ENCODE peak calls at places on chromosomes 7 and 10, in nine cellular contexts. One of them, this sample, is unnamed. For H3K36me3, the result is how much of the 10 kb centered on the place peaks cover.

GRCh38 chr7:102106625-102107024 is 180.0 kb upstream of the SH2B2 start:
- DNase-seq in esophagus squamous epithelium: no peak
- DNase-seq in upper lobe of right lung: peak
- DNase-seq in adrenal gland: no peak
- DNase-seq in transverse colon: no peak
- DNase-seq in stomach: no peak
- DNase-seq in Peyer's patch: no peak
- DNase-seq in mesenchymal stem cell: no peak
- DNase-seq in aorta: peak
- DNase-seq in this sample: no peak

GRCh38 chr7:6158424-6159096 is 113.9 kb downstream of the CYTH3 start:
- DNase-seq in Peyer's patch: no peak
- DNase-seq in aorta: no peak
- DNase-seq in esophagus squamous epithelium: no peak
- DNase-seq in mesenchymal stem cell: no peak
- DNase-seq in upper lobe of right lung: peak
- DNase-seq in adrenal gland: no peak
- DNase-seq in transverse colon: no peak
- DNase-seq in stomach: no peak
- DNase-seq in this sample: no peak

GRCh38 chr7:138064856-138065357 is 11.4 kb upstream of the AKR1D1 start:
- DNase-seq in mesenchymal stem cell: peak
- DNase-seq in stomach: no peak
- DNase-seq in Peyer's patch: no peak
- DNase-seq in esophagus squamous epithelium: no peak
- DNase-seq in aorta: no peak
- DNase-seq in upper lobe of right lung: no peak
- DNase-seq in transverse colon: no peak
- DNase-seq in adrenal gland: peak
- DNase-seq in this sample: no peak

GRCh38 chr10:77392851-77393250 is 244.8 kb downstream of the KCNMA1 start:
- DNase-seq in transverse colon: no peak
- DNase-seq in aorta: peak
- DNase-seq in esophagus squamous epithelium: no peak
- DNase-seq in mesenchymal stem cell: peak
- DNase-seq in stomach: no peak
- DNase-seq in upper lobe of right lung: no peak
- DNase-seq in adrenal gland: no peak
- DNase-seq in Peyer's patch: no peak
- DNase-seq in this sample: no peak

GRCh38 chr7:23220690-23221305 is 25.8 kb upstream of the GPNMB start:
- DNase-seq in Peyer's patch: no peak
- DNase-seq in transverse colon: no peak
- DNase-seq in upper lobe of right lung: no peak
- DNase-seq in adrenal gland: no peak
- DNase-seq in esophagus squamous epithelium: no peak
- DNase-seq in mesenchymal stem cell: no peak
- DNase-seq in aorta: no peak
- DNase-seq in stomach: no peak
- DNase-seq in this sample: no peak

GRCh38 chr10:129711261-129711660 is 244.2 kb downstream of the MGMT start:
- DNase-seq in adrenal gland: no peak
- DNase-seq in mesenchymal stem cell: no peak
- DNase-seq in upper lobe of right lung: no peak
- DNase-seq in esophagus squamous epithelium: no peak
- DNase-seq in transverse colon: no peak
- DNase-seq in aorta: no peak
- DNase-seq in stomach: no peak
- DNase-seq in Peyer's patch: no peak
- DNase-seq in this sample: no peak

GRCh38 chr10:101693701-101694055 is 1.3 kb downstream of the FBXW4 start:
- DNase-seq in transverse colon: peak
- DNase-seq in aorta: no peak
- DNase-seq in Peyer's patch: no peak
- DNase-seq in upper lobe of right lung: no peak
- DNase-seq in adrenal gland: peak
- DNase-seq in stomach: no peak
- DNase-seq in esophagus squamous epithelium: no peak
- DNase-seq in mesenchymal stem cell: peak
- DNase-seq in this sample: no peak

GRCh38 chr7:151109094-151110048 is 23.1 kb downstream of the AGAP3 start:
- DNase-seq in Peyer's patch: no peak
- DNase-seq in transverse colon: no peak
- DNase-seq in upper lobe of right lung: no peak
- DNase-seq in aorta: no peak
- DNase-seq in adrenal gland: peak
- DNase-seq in stomach: no peak
- DNase-seq in esophagus squamous epithelium: no peak
- DNase-seq in mesenchymal stem cell: peak
- DNase-seq in this sample: no peak

GRCh38 chr10:109474817-109475216 is 448.5 kb downstream of the XPNPEP1 start:
- DNase-seq in aorta: no peak
- DNase-seq in stomach: no peak
- DNase-seq in transverse colon: no peak
- DNase-seq in mesenchymal stem cell: peak
- DNase-seq in Peyer's patch: no peak
- DNase-seq in upper lobe of right lung: no peak
- DNase-seq in adrenal gland: no peak
- DNase-seq in esophagus squamous epithelium: no peak
- DNase-seq in this sample: no peak

GRCh38 chr7:77330169-77330882 is 85.8 kb downstream of the GSAP start:
- DNase-seq in transverse colon: no peak
- DNase-seq in stomach: no peak
- DNase-seq in mesenchymal stem cell: peak
- DNase-seq in upper lobe of right lung: no peak
- DNase-seq in esophagus squamous epithelium: no peak
- DNase-seq in aorta: no peak
- DNase-seq in Peyer's patch: no peak
- DNase-seq in adrenal gland: no peak
- DNase-seq in this sample: no peak

DNA sequence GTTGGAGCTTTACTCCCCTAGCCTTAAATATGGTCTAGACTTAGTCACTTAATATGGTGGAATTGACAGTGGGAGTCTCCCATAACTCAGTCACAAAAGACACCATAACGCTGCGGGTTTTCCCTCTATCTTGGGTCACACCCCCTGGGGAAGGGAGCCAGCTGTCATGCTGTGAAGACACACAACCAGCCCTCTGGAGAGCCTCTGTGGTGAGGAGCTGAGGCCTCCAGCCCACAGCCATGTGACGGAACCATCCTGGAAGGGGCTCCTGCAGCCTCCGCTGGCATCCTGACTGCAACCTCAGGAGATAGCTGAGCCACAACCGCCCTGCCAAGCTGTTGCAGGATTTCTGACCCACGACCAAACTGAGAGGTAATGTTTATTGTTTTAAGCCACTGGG is 37.9 kb downstream of the PAXIP1 start:
- DNase-seq in esophagus squamous epithelium: no peak
- DNase-seq in upper lobe of right lung: no peak
- DNase-seq in stomach: no peak
- DNase-seq in aorta: no peak
- DNase-seq in mesenchymal stem cell: peak
- DNase-seq in adrenal gland: no peak
- DNase-seq in Peyer's patch: no peak
- DNase-seq in transverse colon: no peak
- DNase-seq in this sample: no peak
- H3K36me3 ChIP-seq in esophagus squamous epithelium: under half
- H3K36me3 ChIP-seq in upper lobe of right lung: half or more
- H3K36me3 ChIP-seq in stomach: half or more
- H3K36me3 ChIP-seq in aorta: under half
- H3K36me3 ChIP-seq in mesenchymal stem cell: under half
- H3K36me3 ChIP-seq in adrenal gland: half or more
- H3K36me3 ChIP-seq in Peyer's patch: under half
- H3K36me3 ChIP-seq in transverse colon: under half
- H3K36me3 ChIP-seq in this sample: under half

DNA sequence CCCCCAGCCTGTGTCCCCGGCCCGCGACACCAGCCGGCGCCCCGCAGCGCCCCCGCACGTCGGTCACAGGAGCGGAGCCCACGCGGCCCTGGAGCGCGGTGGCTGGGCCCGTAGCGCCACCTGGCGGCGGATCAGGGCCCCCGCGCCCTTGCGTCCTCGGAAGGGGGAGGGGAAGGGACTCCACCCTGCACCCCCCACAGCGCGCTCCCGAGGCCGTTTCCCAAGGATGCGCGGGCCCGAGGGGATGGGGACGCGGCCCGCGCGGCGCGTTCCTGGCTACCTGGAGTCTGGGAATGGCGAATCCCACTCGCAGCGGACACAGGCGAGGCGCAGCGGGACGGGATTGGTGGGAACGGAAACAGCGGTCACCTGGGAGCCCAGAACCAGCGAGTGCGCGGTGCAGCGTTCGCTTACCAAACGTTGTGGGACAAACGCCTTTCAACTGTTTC is 23.8 kb upstream of the MKI67 start:
- DNase-seq in transverse colon: peak
- DNase-seq in adrenal gland: peak
- DNase-seq in upper lobe of right lung: peak
- DNase-seq in mesenchymal stem cell: peak
- DNase-seq in esophagus squamous epithelium: no peak
- DNase-seq in stomach: peak
- DNase-seq in aorta: peak
- DNase-seq in Peyer's patch: peak
- DNase-seq in this sample: peak
- H3K4me3 ChIP-seq in transverse colon: peak
- H3K4me3 ChIP-seq in adrenal gland: no peak
- H3K4me3 ChIP-seq in upper lobe of right lung: peak
- H3K4me3 ChIP-seq in mesenchymal stem cell: peak
- H3K4me3 ChIP-seq in esophagus squamous epithelium: peak
- H3K4me3 ChIP-seq in stomach: peak
- H3K4me3 ChIP-seq in aorta: no peak
- H3K4me3 ChIP-seq in Peyer's patch: peak
- H3K4me3 ChIP-seq in this sample: no peak

GRCh38 chr7:116769541-116769940 is 92.8 kb upstream of the CAPZA2 start:
- DNase-seq in adrenal gland: no peak
- DNase-seq in esophagus squamous epithelium: no peak
- DNase-seq in upper lobe of right lung: no peak
- DNase-seq in transverse colon: no peak
- DNase-seq in aorta: no peak
- DNase-seq in mesenchymal stem cell: no peak
- DNase-seq in Peyer's patch: no peak
- DNase-seq in stomach: no peak
- DNase-seq in this sample: no peak

GRCh38 chr7:116772926-116773749 is 89.2 kb upstream of the CAPZA2 start:
- DNase-seq in mesenchymal stem cell: no peak
- DNase-seq in esophagus squamous epithelium: no peak
- DNase-seq in upper lobe of right lung: no peak
- DNase-seq in Peyer's patch: no peak
- DNase-seq in aorta: no peak
- DNase-seq in stomach: no peak
- DNase-seq in transverse colon: no peak
- DNase-seq in adrenal gland: no peak
- DNase-seq in this sample: no peak

GRCh38 chr7:116770941-116771340 is 91.4 kb upstream of the CAPZA2 start:
- DNase-seq in mesenchymal stem cell: no peak
- DNase-seq in adrenal gland: no peak
- DNase-seq in aorta: no peak
- DNase-seq in transverse colon: no peak
- DNase-seq in esophagus squamous epithelium: no peak
- DNase-seq in Peyer's patch: no peak
- DNase-seq in stomach: no peak
- DNase-seq in upper lobe of right lung: no peak
- DNase-seq in this sample: no peak

GRCh38 chr7:116772423-116772852 is 89.9 kb upstream of the CAPZA2 start:
- DNase-seq in adrenal gland: no peak
- DNase-seq in stomach: no peak
- DNase-seq in mesenchymal stem cell: peak
- DNase-seq in transverse colon: no peak
- DNase-seq in esophagus squamous epithelium: no peak
- DNase-seq in upper lobe of right lung: no peak
- DNase-seq in Peyer's patch: no peak
- DNase-seq in aorta: no peak
- DNase-seq in this sample: no peak

GRCh38 chr7:116771640-116772039 is 90.7 kb upstream of the CAPZA2 start:
- DNase-seq in adrenal gland: no peak
- DNase-seq in transverse colon: peak
- DNase-seq in mesenchymal stem cell: no peak
- DNase-seq in stomach: no peak
- DNase-seq in upper lobe of right lung: no peak
- DNase-seq in Peyer's patch: no peak
- DNase-seq in aorta: no peak
- DNase-seq in esophagus squamous epithelium: no peak
- DNase-seq in this sample: no peak
- H3K36me3 ChIP-seq in adrenal gland: under half
- H3K36me3 ChIP-seq in transverse colon: under half
- H3K36me3 ChIP-seq in mesenchymal stem cell: under half
- H3K36me3 ChIP-seq in stomach: under half
- H3K36me3 ChIP-seq in upper lobe of right lung: under half
- H3K36me3 ChIP-seq in Peyer's patch: under half
- H3K36me3 ChIP-seq in aorta: under half
- H3K36me3 ChIP-seq in esophagus squamous epithelium: under half
- H3K36me3 ChIP-seq in this sample: under half

GRCh38 chr10:29326886-29327789 is 38.3 kb downstream of the LYZL1 start:
- DNase-seq in upper lobe of right lung: no peak
- DNase-seq in aorta: no peak
- DNase-seq in adrenal gland: no peak
- DNase-seq in mesenchymal stem cell: no peak
- DNase-seq in stomach: no peak
- DNase-seq in esophagus squamous epithelium: no peak
- DNase-seq in Peyer's patch: no peak
- DNase-seq in transverse colon: no peak
- DNase-seq in this sample: no peak

GRCh38 chr10:29328988-29329387 is 40.1 kb downstream of the LYZL1 start:
- DNase-seq in Peyer's patch: no peak
- DNase-seq in adrenal gland: no peak
- DNase-seq in transverse colon: peak
- DNase-seq in aorta: no peak
- DNase-seq in esophagus squamous epithelium: no peak
- DNase-seq in upper lobe of right lung: no peak
- DNase-seq in mesenchymal stem cell: peak
- DNase-seq in stomach: no peak
- DNase-seq in this sample: no peak

GRCh38 chr10:29332061-29332760 is 43.3 kb downstream of the LYZL1 start:
- DNase-seq in Peyer's patch: no peak
- DNase-seq in adrenal gland: no peak
- DNase-seq in upper lobe of right lung: no peak
- DNase-seq in transverse colon: no peak
- DNase-seq in stomach: no peak
- DNase-seq in mesenchymal stem cell: no peak
- DNase-seq in esophagus squamous epithelium: no peak
- DNase-seq in aorta: no peak
- DNase-seq in this sample: no peak

GRCh38 chr10:29329420-29329819 is 40.5 kb downstream of the LYZL1 start:
- DNase-seq in adrenal gland: no peak
- DNase-seq in transverse colon: no peak
- DNase-seq in mesenchymal stem cell: peak
- DNase-seq in aorta: no peak
- DNase-seq in Peyer's patch: no peak
- DNase-seq in stomach: no peak
- DNase-seq in esophagus squamous epithelium: no peak
- DNase-seq in upper lobe of right lung: no peak
- DNase-seq in this sample: no peak

DNA sequence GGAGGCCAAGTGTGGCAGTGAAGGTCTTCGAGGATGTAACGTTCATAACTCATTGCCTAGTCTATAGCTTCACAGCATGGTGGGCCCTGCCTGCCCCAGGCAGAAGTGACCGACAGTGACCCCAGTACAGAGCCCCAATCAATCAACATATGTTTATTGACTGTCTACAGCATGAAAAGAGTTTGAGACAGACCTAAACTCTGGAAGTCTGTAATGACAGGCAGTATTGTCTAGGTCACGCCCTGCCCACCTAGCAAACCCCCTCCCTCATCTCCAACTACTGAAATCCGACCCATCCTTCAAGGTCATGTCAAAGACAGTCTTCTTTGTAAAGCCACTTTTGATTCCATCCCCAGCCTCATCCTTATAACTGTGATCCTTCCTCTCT is 43.9 kb downstream of the LYZL1 start:
- DNase-seq in Peyer's patch: no peak
- DNase-seq in aorta: no peak
- DNase-seq in adrenal gland: no peak
- DNase-seq in transverse colon: no peak
- DNase-seq in stomach: no peak
- DNase-seq in esophagus squamous epithelium: no peak
- DNase-seq in upper lobe of right lung: no peak
- DNase-seq in mesenchymal stem cell: no peak
- DNase-seq in this sample: no peak
- H3K4me3 ChIP-seq in Peyer's patch: no peak
- H3K4me3 ChIP-seq in aorta: no peak
- H3K4me3 ChIP-seq in adrenal gland: no peak
- H3K4me3 ChIP-seq in transverse colon: no peak
- H3K4me3 ChIP-seq in stomach: no peak
- H3K4me3 ChIP-seq in esophagus squamous epithelium: no peak
- H3K4me3 ChIP-seq in upper lobe of right lung: no peak
- H3K4me3 ChIP-seq in mesenchymal stem cell: no peak
- H3K4me3 ChIP-seq in this sample: no peak

This sample was measured in pancreas.